ENCODE peak calls at places on chromosomes 5 and 9, in seven cellular contexts. One of them, this sample, is unnamed.

GRCh38 chr9:136058152-136058483 is 37.0 kb downstream of the NACC2 start:
- DNase-seq in neural progenitor cell: no peak
- DNase-seq in PC-3: no peak
- DNase-seq in suprapubic skin: no peak
- DNase-seq in lower lobe of right lung: no peak
- DNase-seq in heart right ventricle: no peak
- DNase-seq in uterus: no peak
- DNase-seq in this sample: no peak

GRCh38 chr5:157204765-157205164 is 24.1 kb downstream of the ITK start:
- DNase-seq in neural progenitor cell: no peak
- DNase-seq in PC-3: no peak
- DNase-seq in suprapubic skin: no peak
- DNase-seq in heart right ventricle: no peak
- DNase-seq in uterus: no peak
- DNase-seq in lower lobe of right lung: no peak
- DNase-seq in this sample: no peak

GRCh38 chr5:179154346-179154990 is 94.3 kb downstream of the ZNF354C start:
- DNase-seq in uterus: peak
- DNase-seq in lower lobe of right lung: peak
- DNase-seq in heart right ventricle: peak
- DNase-seq in PC-3: no peak
- DNase-seq in suprapubic skin: peak
- DNase-seq in neural progenitor cell: no peak
- DNase-seq in this sample: peak

GRCh38 chr9:5008206-5008605 is 23.1 kb downstream of the JAK2 start:
- DNase-seq in heart right ventricle: no peak
- DNase-seq in PC-3: no peak
- DNase-seq in suprapubic skin: no peak
- DNase-seq in lower lobe of right lung: no peak
- DNase-seq in uterus: no peak
- DNase-seq in neural progenitor cell: no peak
- DNase-seq in this sample: no peak

GRCh38 chr5:103216137-103216536 is 42.4 kb upstream of the MACIR start:
- DNase-seq in PC-3: no peak
- DNase-seq in heart right ventricle: no peak
- DNase-seq in neural progenitor cell: no peak
- DNase-seq in uterus: no peak
- DNase-seq in lower lobe of right lung: no peak
- DNase-seq in suprapubic skin: no peak
- DNase-seq in this sample: no peak

GRCh38 chr5:75051217-75051751 is 1.1 kb downstream of the GCNT4 start:
- DNase-seq in PC-3: no peak
- DNase-seq in suprapubic skin: no peak
- DNase-seq in lower lobe of right lung: no peak
- DNase-seq in heart right ventricle: no peak
- DNase-seq in neural progenitor cell: no peak
- DNase-seq in uterus: no peak
- DNase-seq in this sample: no peak

GRCh38 chr9:128192601-128193371 is 1.4 kb upstream of the CIZ1 start:
- DNase-seq in uterus: peak
- DNase-seq in PC-3: peak
- DNase-seq in suprapubic skin: peak
- DNase-seq in lower lobe of right lung: peak
- DNase-seq in heart right ventricle: peak
- DNase-seq in neural progenitor cell: no peak
- DNase-seq in this sample: peak

GRCh38 chr5:116406306-116407041 is 168.1 kb downstream of the SEMA6A start:
- DNase-seq in lower lobe of right lung: no peak
- DNase-seq in suprapubic skin: no peak
- DNase-seq in PC-3: no peak
- DNase-seq in neural progenitor cell: no peak
- DNase-seq in uterus: no peak
- DNase-seq in heart right ventricle: no peak
- DNase-seq in this sample: no peak

GRCh38 chr5:113575074-113575473 is 61.6 kb downstream of the YTHDC2 start:
- DNase-seq in suprapubic skin: no peak
- DNase-seq in uterus: no peak
- DNase-seq in heart right ventricle: no peak
- DNase-seq in lower lobe of right lung: no peak
- DNase-seq in neural progenitor cell: no peak
- DNase-seq in PC-3: no peak
- DNase-seq in this sample: no peak

GRCh38 chr9:134164879-134165278 is 515 bp upstream of the RNU6ATAC start:
- DNase-seq in neural progenitor cell: no peak
- DNase-seq in heart right ventricle: no peak
- DNase-seq in PC-3: no peak
- DNase-seq in uterus: no peak
- DNase-seq in lower lobe of right lung: no peak
- DNase-seq in suprapubic skin: no peak
- DNase-seq in this sample: no peak

GRCh38 chr9:134161647-134162046 is 2.7 kb downstream of the RNU6ATAC start:
- DNase-seq in uterus: no peak
- DNase-seq in lower lobe of right lung: no peak
- DNase-seq in heart right ventricle: no peak
- DNase-seq in neural progenitor cell: no peak
- DNase-seq in suprapubic skin: no peak
- DNase-seq in PC-3: no peak
- DNase-seq in this sample: no peak

GRCh38 chr9:134162926-134163373 is 1.4 kb downstream of the RNU6ATAC start:
- DNase-seq in uterus: no peak
- DNase-seq in PC-3: no peak
- DNase-seq in heart right ventricle: no peak
- DNase-seq in suprapubic skin: no peak
- DNase-seq in lower lobe of right lung: no peak
- DNase-seq in neural progenitor cell: no peak
- DNase-seq in this sample: no peak

GRCh38 chr9:134162212-134162775 is 2.1 kb downstream of the RNU6ATAC start:
- DNase-seq in PC-3: no peak
- DNase-seq in uterus: no peak
- DNase-seq in lower lobe of right lung: no peak
- DNase-seq in heart right ventricle: no peak
- DNase-seq in suprapubic skin: no peak
- DNase-seq in neural progenitor cell: no peak
- DNase-seq in this sample: no peak

DNA sequence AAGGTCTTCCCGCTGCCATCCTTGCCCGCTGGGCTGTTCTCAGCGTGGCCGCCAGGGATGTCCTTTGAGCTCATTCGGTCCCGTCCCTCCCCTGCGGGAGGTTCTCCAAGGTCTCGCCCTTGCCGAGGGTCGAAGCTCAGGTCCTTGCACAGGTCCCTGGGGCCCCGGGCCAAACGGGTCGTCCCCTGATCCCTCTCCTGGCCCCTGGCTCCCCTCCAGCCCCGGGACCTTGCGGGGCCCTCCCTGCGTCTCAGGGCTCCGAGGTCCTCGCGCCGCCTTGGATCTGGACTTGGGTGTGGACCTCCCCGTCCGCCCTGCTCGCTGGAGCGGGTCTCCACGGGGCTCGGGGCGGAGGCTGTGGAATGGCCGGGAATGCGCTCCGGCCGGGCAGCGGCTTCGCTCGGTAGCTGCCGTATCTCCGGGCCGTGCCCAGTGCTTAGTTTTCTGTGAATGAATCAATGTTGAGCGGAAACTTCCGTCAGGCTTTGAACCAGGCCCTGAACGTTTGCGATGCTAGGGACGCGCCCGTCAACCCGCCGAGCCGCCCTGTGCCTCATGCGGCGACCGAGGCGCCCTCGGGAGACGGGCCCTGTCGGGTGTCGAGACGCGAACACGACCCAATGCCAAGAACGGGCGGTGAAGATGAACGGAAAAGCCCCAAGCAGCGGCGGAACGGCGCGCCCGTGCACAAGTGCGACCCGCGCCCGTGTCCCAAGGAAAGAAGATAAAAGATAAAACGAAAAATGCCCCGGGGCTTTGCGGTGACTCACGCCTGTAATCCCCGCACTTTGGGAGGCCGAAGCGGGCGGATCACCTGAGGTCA is 779 bp downstream of the RNU6ATAC start:
- DNase-seq in heart right ventricle: peak
- DNase-seq in neural progenitor cell: peak
- DNase-seq in lower lobe of right lung: peak
- DNase-seq in PC-3: peak
- DNase-seq in suprapubic skin: peak
- DNase-seq in uterus: peak
- DNase-seq in this sample: no peak
- TF ChIP-seq CTCF in heart right ventricle: peak
- TF ChIP-seq CTCF in neural progenitor cell: peak
- TF ChIP-seq CTCF in lower lobe of right lung: peak
- TF ChIP-seq CTCF in PC-3: no peak
- TF ChIP-seq CTCF in suprapubic skin: no peak
- TF ChIP-seq CTCF in uterus: peak
- TF ChIP-seq CTCF in this sample: peak

GRCh38 chr5:172412724-172413260 is 41.5 kb downstream of the SH3PXD2B start:
- DNase-seq in suprapubic skin: peak
- DNase-seq in PC-3: peak
- DNase-seq in uterus: peak
- DNase-seq in lower lobe of right lung: peak
- DNase-seq in heart right ventricle: peak
- DNase-seq in neural progenitor cell: no peak
- DNase-seq in this sample: peak
- H3K27ac ChIP-seq in suprapubic skin: peak
- H3K27ac ChIP-seq in PC-3: peak
- H3K27ac ChIP-seq in uterus: peak
- H3K27ac ChIP-seq in lower lobe of right lung: peak
- H3K27ac ChIP-seq in heart right ventricle: peak
- H3K27ac ChIP-seq in neural progenitor cell: no peak
- H3K27ac ChIP-seq in this sample: peak

GRCh38 chr9:131390990-131391389 is 2.9 kb upstream of the PRRC2B start:
- DNase-seq in PC-3: no peak
- DNase-seq in neural progenitor cell: no peak
- DNase-seq in lower lobe of right lung: no peak
- DNase-seq in uterus: no peak
- DNase-seq in heart right ventricle: no peak
- DNase-seq in suprapubic skin: no peak
- DNase-seq in this sample: no peak

GRCh38 chr9:131385296-131385695 is 8.6 kb upstream of the PRRC2B start:
- DNase-seq in heart right ventricle: no peak
- DNase-seq in suprapubic skin: no peak
- DNase-seq in lower lobe of right lung: no peak
- DNase-seq in neural progenitor cell: no peak
- DNase-seq in uterus: no peak
- DNase-seq in PC-3: no peak
- DNase-seq in this sample: no peak

GRCh38 chr9:131382850-131383729 is 10.8 kb upstream of the PRRC2B start:
- DNase-seq in neural progenitor cell: peak
- DNase-seq in PC-3: peak
- DNase-seq in lower lobe of right lung: no peak
- DNase-seq in uterus: peak
- DNase-seq in suprapubic skin: no peak
- DNase-seq in heart right ventricle: no peak
- DNase-seq in this sample: no peak

GRCh38 chr9:131387394-131387793 is 6.5 kb upstream of the PRRC2B start:
- DNase-seq in uterus: no peak
- DNase-seq in lower lobe of right lung: no peak
- DNase-seq in neural progenitor cell: no peak
- DNase-seq in heart right ventricle: no peak
- DNase-seq in PC-3: no peak
- DNase-seq in suprapubic skin: no peak
- DNase-seq in this sample: no peak

GRCh38 chr9:131386258-131386657 is 7.6 kb upstream of the PRRC2B start:
- DNase-seq in lower lobe of right lung: no peak
- DNase-seq in suprapubic skin: no peak
- DNase-seq in PC-3: no peak
- DNase-seq in uterus: no peak
- DNase-seq in heart right ventricle: no peak
- DNase-seq in neural progenitor cell: no peak
- DNase-seq in this sample: no peak
- TF ChIP-seq CTCF in lower lobe of right lung: peak
- TF ChIP-seq CTCF in suprapubic skin: no peak
- TF ChIP-seq CTCF in PC-3: no peak
- TF ChIP-seq CTCF in uterus: no peak
- TF ChIP-seq CTCF in heart right ventricle: peak
- TF ChIP-seq CTCF in neural progenitor cell: no peak
- TF ChIP-seq CTCF in this sample: no peak

GRCh38 chr5:140336388-140336787 is 10.0 kb downstream of the HBEGF start:
- DNase-seq in PC-3: no peak
- DNase-seq in suprapubic skin: no peak
- DNase-seq in uterus: peak
- DNase-seq in neural progenitor cell: no peak
- DNase-seq in lower lobe of right lung: no peak
- DNase-seq in heart right ventricle: peak
- DNase-seq in this sample: peak
- H3K27ac ChIP-seq in PC-3: no peak
- H3K27ac ChIP-seq in suprapubic skin: no peak
- H3K27ac ChIP-seq in uterus: peak
- H3K27ac ChIP-seq in neural progenitor cell: no peak
- H3K27ac ChIP-seq in lower lobe of right lung: peak
- H3K27ac ChIP-seq in heart right ventricle: peak
- H3K27ac ChIP-seq in this sample: peak

GRCh38 chr5:36688722-36689121 is 82.3 kb downstream of the SLC1A3 start:
- DNase-seq in neural progenitor cell: peak
- DNase-seq in lower lobe of right lung: no peak
- DNase-seq in suprapubic skin: no peak
- DNase-seq in uterus: no peak
- DNase-seq in PC-3: peak
- DNase-seq in heart right ventricle: no peak
- DNase-seq in this sample: no peak
- TF ChIP-seq CTCF in neural progenitor cell: peak
- TF ChIP-seq CTCF in lower lobe of right lung: peak
- TF ChIP-seq CTCF in suprapubic skin: no peak
- TF ChIP-seq CTCF in uterus: no peak
- TF ChIP-seq CTCF in PC-3: peak
- TF ChIP-seq CTCF in heart right ventricle: no peak
- TF ChIP-seq CTCF in this sample: no peak

GRCh38 chr9:137301086-137301947 is 754 bp downstream of the NRARP start:
- DNase-seq in heart right ventricle: peak
- DNase-seq in uterus: no peak
- DNase-seq in lower lobe of right lung: peak
- DNase-seq in suprapubic skin: peak
- DNase-seq in neural progenitor cell: peak
- DNase-seq in PC-3: peak
- DNase-seq in this sample: no peak
- H3K27ac ChIP-seq in heart right ventricle: peak
- H3K27ac ChIP-seq in uterus: peak
- H3K27ac ChIP-seq in lower lobe of right lung: peak
- H3K27ac ChIP-seq in suprapubic skin: peak
- H3K27ac ChIP-seq in neural progenitor cell: no peak
- H3K27ac ChIP-seq in PC-3: peak
- H3K27ac ChIP-seq in this sample: no peak

GRCh38 chr9:114938687-114939575 is 8.5 kb upstream of the TNFSF8 start:
- DNase-seq in heart right ventricle: no peak
- DNase-seq in suprapubic skin: no peak
- DNase-seq in PC-3: no peak
- DNase-seq in lower lobe of right lung: no peak
- DNase-seq in neural progenitor cell: no peak
- DNase-seq in uterus: no peak
- DNase-seq in this sample: no peak
- TF ChIP-seq CTCF in heart right ventricle: no peak
- TF ChIP-seq CTCF in suprapubic skin: no peak
- TF ChIP-seq CTCF in PC-3: no peak
- TF ChIP-seq CTCF in lower lobe of right lung: no peak
- TF ChIP-seq CTCF in neural progenitor cell: no peak
- TF ChIP-seq CTCF in uterus: no peak
- TF ChIP-seq CTCF in this sample: no peak

This sample was measured in ascending aorta.